ENCODE peak calls at places on chromosomes 1 and 21, in five cellular contexts. One of them, this sample, is unnamed.

GRCh38 chr1:231727171-231727570 is 100.6 kb downstream of the DISC1 start:
- DNase-seq in HuH-7: no peak
- DNase-seq in endothelial cell of umbilical vein: no peak
- DNase-seq in T-cell: no peak
- DNase-seq in NCI-H345: no peak
- DNase-seq in this sample: no peak

GRCh38 chr1:15381805-15382204 is 27.9 kb upstream of the EFHD2 start:
- DNase-seq in HuH-7: no peak
- DNase-seq in endothelial cell of umbilical vein: no peak
- DNase-seq in T-cell: no peak
- DNase-seq in NCI-H345: peak
- DNase-seq in this sample: no peak

GRCh38 chr1:149849947-149850360 is 49.4 kb upstream of the BOLA1 start:
- DNase-seq in HuH-7: no peak
- DNase-seq in endothelial cell of umbilical vein: peak
- DNase-seq in T-cell: no peak
- DNase-seq in NCI-H345: no peak
- DNase-seq in this sample: peak

GRCh38 chr1:93992954-93993353 is 83.7 kb upstream of the GCLM start:
- DNase-seq in HuH-7: no peak
- DNase-seq in endothelial cell of umbilical vein: no peak
- DNase-seq in T-cell: no peak
- DNase-seq in NCI-H345: no peak
- DNase-seq in this sample: no peak

GRCh38 chr1:116260096-116260495 is 112.9 kb upstream of the ATP1A1 start:
- DNase-seq in HuH-7: no peak
- DNase-seq in endothelial cell of umbilical vein: no peak
- DNase-seq in T-cell: no peak
- DNase-seq in NCI-H345: no peak
- DNase-seq in this sample: no peak

GRCh38 chr21:46141767-46142580 is 13.4 kb downstream of the FTCD start:
- DNase-seq in HuH-7: no peak
- DNase-seq in endothelial cell of umbilical vein: no peak
- DNase-seq in T-cell: no peak
- DNase-seq in NCI-H345: no peak
- DNase-seq in this sample: no peak

GRCh38 chr1:208139434-208140086 is 104.6 kb downstream of the PLXNA2 start:
- DNase-seq in HuH-7: no peak
- DNase-seq in endothelial cell of umbilical vein: no peak
- DNase-seq in T-cell: no peak
- DNase-seq in NCI-H345: no peak
- DNase-seq in this sample: no peak

GRCh38 chr1:189211742-189212141 is 1265.9 kb downstream of the BRINP3 start:
- DNase-seq in HuH-7: no peak
- DNase-seq in endothelial cell of umbilical vein: no peak
- DNase-seq in T-cell: no peak
- DNase-seq in NCI-H345: no peak
- DNase-seq in this sample: no peak

GRCh38 chr1:205939690-205940330 is 3.4 kb downstream of the SLC26A9 start:
- DNase-seq in HuH-7: peak
- DNase-seq in endothelial cell of umbilical vein: no peak
- DNase-seq in T-cell: no peak
- DNase-seq in NCI-H345: peak
- DNase-seq in this sample: no peak

GRCh38 chr21:42844411-42845113 is 34.8 kb downstream of the WDR4 start:
- DNase-seq in HuH-7: no peak
- DNase-seq in endothelial cell of umbilical vein: no peak
- DNase-seq in T-cell: no peak
- DNase-seq in NCI-H345: no peak
- DNase-seq in this sample: peak

GRCh38 chr1:10283318-10283984 is 73.1 kb downstream of the KIF1B start:
- DNase-seq in HuH-7: no peak
- DNase-seq in endothelial cell of umbilical vein: no peak
- DNase-seq in T-cell: no peak
- DNase-seq in NCI-H345: no peak
- DNase-seq in this sample: no peak

GRCh38 chr1:64864018-64864945 is 102.1 kb downstream of the JAK1 start:
- DNase-seq in HuH-7: no peak
- DNase-seq in endothelial cell of umbilical vein: peak
- DNase-seq in T-cell: peak
- DNase-seq in NCI-H345: no peak
- DNase-seq in this sample: peak

GRCh38 chr21:31316488-31317169 is 27.4 kb downstream of the TIAM1 start:
- DNase-seq in HuH-7: no peak
- DNase-seq in endothelial cell of umbilical vein: no peak
- DNase-seq in T-cell: no peak
- DNase-seq in NCI-H345: no peak
- DNase-seq in this sample: no peak

GRCh38 chr1:26161408-26162219 is 2.7 kb downstream of the FAM110D start:
- DNase-seq in HuH-7: peak
- DNase-seq in endothelial cell of umbilical vein: peak
- DNase-seq in T-cell: no peak
- DNase-seq in NCI-H345: peak
- DNase-seq in this sample: no peak

GRCh38 chr1:210049616-210050015 is 111.6 kb downstream of the SYT14 start:
- DNase-seq in HuH-7: no peak
- DNase-seq in endothelial cell of umbilical vein: no peak
- DNase-seq in T-cell: no peak
- DNase-seq in NCI-H345: no peak
- DNase-seq in this sample: no peak

GRCh38 chr1:75423136-75423535 is 187.8 kb downstream of the SLC44A5 start:
- DNase-seq in HuH-7: no peak
- DNase-seq in endothelial cell of umbilical vein: peak
- DNase-seq in T-cell: no peak
- DNase-seq in NCI-H345: no peak
- DNase-seq in this sample: no peak

GRCh38 chr1:204837440-204838084 is 33.1 kb upstream of the NFASC start:
- DNase-seq in HuH-7: peak
- DNase-seq in endothelial cell of umbilical vein: peak
- DNase-seq in T-cell: no peak
- DNase-seq in NCI-H345: no peak
- DNase-seq in this sample: no peak